ENCODE peak calls at places on chromosomes 16 and 17, in five cellular contexts. X is neuronal stem cell, L is H1, U is H9, S is trophoblast cell. O is an unnamed sample.

GRCh38 chr16:56651586-56651985 is at the start of gene MT1B:
- DNase-seq in X (no peak), U (no peak), S (no peak), L (no peak), O (no peak)

GRCh38 chr16:27455700-27456099 is 53.7 kb downstream of the IL21R start:
- DNase-seq in S (no peak), L (no peak), U (no peak), X (no peak), O (no peak)

GRCh38 chr17:76500074-76500744 is 1.0 kb downstream of the RHBDF2 start:
- DNase-seq in S (no peak), U (no peak), X (no peak), L (no peak), O (no peak)

GRCh38 chr17:10130733-10131132 is 67.7 kb downstream of the GAS7 start:
- DNase-seq in L (no peak), S (no peak), X (no peak), U (no peak), O (no peak)

GRCh38 chr17:79739148-79740062 is 8.7 kb downstream of the ENPP7 start:
- DNase-seq in L (no peak), S (no peak), U (no peak), X (no peak), O (no peak)

GRCh38 chr17:2898255-2898926 is 102.2 kb downstream of the RAP1GAP2 start:
- DNase-seq in U (peak; percentile 45), X (no peak), L (no peak), S (no peak), O (no peak)

GRCh38 chr16:48596326-48596725 is 13.7 kb downstream of the N4BP1 start:
- DNase-seq in L (no peak), X (no peak), U (no peak), S (no peak), O (no peak)

GRCh38 chr17:71440513-71440912 is 680.3 kb upstream of the SOX9 start:
- DNase-seq in U (no peak), S (no peak), L (no peak), X (no peak), O (no peak)

GRCh38 chr16:24045641-24046040 is 209.9 kb downstream of the PRKCB start:
- DNase-seq in X (peak; percentile 32), L (peak; percentile 81), S (no peak), U (peak; percentile 90), O (no peak)

GRCh38 chr16:19874816-19875546 is 9.7 kb downstream of the GPRC5B start:
- DNase-seq in X (no peak), L (no peak), S (no peak), U (no peak), O (no peak)

GRCh38 chr17:74759243-74759801 is 10.9 kb downstream of the NHERF1 start:
- DNase-seq in U (no peak), L (no peak), X (no peak), S (no peak), O (no peak)

GRCh38 chr16:19681637-19682036 is 36.4 kb downstream of the KNOP1 start:
- DNase-seq in S (no peak), X (no peak), L (no peak), U (no peak), O (no peak)

GRCh38 chr16:15450624-15451023 is 16.2 kb downstream of the BMERB1 start:
- DNase-seq in L (no peak), X (no peak), S (no peak), U (no peak), O (no peak)

GRCh38 chr16:56673916-56674315 is 4.3 kb downstream of the MT1H start:
- DNase-seq in U (peak; percentile 67), L (no peak), S (peak; percentile 40), X (no peak), O (peak; percentile 43)

GRCh38 chr16:55711959-55712876 is 56.4 kb downstream of the SLC6A2 start:
- DNase-seq in U (peak; percentile 61), X (peak; percentile 53), S (peak; percentile 58), L (no peak), O (peak; percentile 43)

GRCh38 chr17:37134050-37134449 is 185.3 kb downstream of the AATF start:
- DNase-seq in L (no peak), S (no peak), X (no peak), U (no peak), O (peak; percentile 70)

GRCh38 chr17:67605259-67605912 is 112.3 kb upstream of the NOL11 start:
- DNase-seq in U (no peak), L (no peak), X (no peak), S (no peak), O (no peak)

GRCh38 chr17:65455972-65456343 is 105.5 kb downstream of the AXIN2 start:
- DNase-seq in U (peak; percentile 69), S (no peak), L (peak; percentile 47), X (no peak), O (no peak)

GRCh38 chr16:79635488-79635887 is 35.0 kb upstream of the MAF start:
- DNase-seq in L (no peak), U (no peak), S (no peak), X (no peak), O (no peak)

GRCh38 chr17:15914400-15915165 is 30.3 kb upstream of the ADORA2B start:
- DNase-seq in L (no peak), S (peak; percentile 42), X (no peak), U (no peak), O (peak; percentile 87)

GRCh38 chr17:1871743-1872142 is 41.9 kb downstream of the RPA1 start:
- DNase-seq in X (no peak), S (no peak), U (no peak), L (no peak), O (no peak)

GRCh38 chr16:70402916-70403659 is 35.8 kb downstream of the ST3GAL2 start:
- DNase-seq in L (no peak), U (no peak), X (no peak), S (no peak), O (peak; percentile 43)

GRCh38 chr17:32488177-32488542 is 1.4 kb downstream of the CDK5R1 start:
- DNase-seq in X (no peak), S (no peak), U (no peak), L (no peak), O (no peak)

GRCh38 chr17:59257101-59257500 is 36.8 kb downstream of the GDPD1 start:
- DNase-seq in S (no peak), X (no peak), L (no peak), U (no peak), O (no peak)

GRCh38 chr16:2976201-2976600 is 4.0 kb downstream of the PKMYT1 start:
- DNase-seq in L (no peak), S (no peak), U (no peak), X (no peak), O (no peak)

GRCh38 chr17:31467502-31468256 is 76.2 kb downstream of the RAB11FIP4 start:
- DNase-seq in S (no peak), U (no peak), X (no peak), L (no peak), O (no peak)

GRCh38 chr16:9539346-9539745 is 447.9 kb downstream of the HAPSTR1 start:
- DNase-seq in U (no peak), L (no peak), S (no peak), X (no peak), O (no peak)

GRCh38 chr16:80671281-80671849 is 130.6 kb downstream of the DYNLRB2 start:
- DNase-seq in U (no peak), S (no peak), L (no peak), X (no peak), O (no peak)

GRCh38 chr17:10844667-10845387 is 6.9 kb upstream of the PIRT start:
- DNase-seq in S (peak; percentile 42), X (peak; percentile 58), U (peak; percentile 90), L (peak; percentile 46), O (peak; percentile 57)

GRCh38 chr17:33647976-33648375 is 354.9 kb upstream of the ASIC2 start:
- DNase-seq in S (peak; percentile 22), L (no peak), U (peak; percentile 51), X (peak; percentile 11), O (peak; percentile 37)

GRCh38 chr17:5234645-5235576 is at the start of gene SCIMP:
- DNase-seq in S (no peak), L (no peak), X (no peak), U (no peak), O (no peak)

GRCh38 chr17:10295728-10296343 is 77.0 kb downstream of the MYH13 start:
- DNase-seq in S (peak; percentile 61), U (peak; percentile 83), X (peak; percentile 62), L (peak; percentile 44), O (peak; percentile 75)

GRCh38 chr17:31533546-31534155 is 142.2 kb downstream of the RAB11FIP4 start:
- DNase-seq in U (peak; percentile 79), X (peak; percentile 27), S (peak; percentile 86), L (no peak), O (peak; percentile 49)

GRCh38 chr16:13643412-13643811 is 276.5 kb upstream of the ERCC4 start:
- DNase-seq in L (no peak), X (no peak), S (no peak), U (no peak), O (no peak)

GRCh38 chr17:4220655-4221054 is 43.1 kb downstream of the ANKFY1 start:
- DNase-seq in X (no peak), L (no peak), U (no peak), S (no peak), O (peak; percentile 95)

GRCh38 chr16:28543072-28543471 is 4.3 kb upstream of the NUPR1 start:
- DNase-seq in L (no peak), U (no peak), X (no peak), S (peak; percentile 45), O (no peak)
- H2BK12ac ChIP-seq in L (no peak overlapping the region), U (no peak overlapping the region), X (no peak overlapping the region), S (no peak overlapping the region), O (no peak overlapping the region)

GRCh38 chr17:41392278-41392677 is 5.1 kb downstream of the KRT31 start:
- DNase-seq in X (no peak), U (no peak), L (no peak), S (no peak), O (no peak)
- H2BK12ac ChIP-seq in X (no peak overlapping the region), U (no peak overlapping the region), L (no peak overlapping the region), S (no peak overlapping the region), O (no peak overlapping the region)

GRCh38 chr16:58859958-58860669 is 126.0 kb upstream of the GOT2 start:
- DNase-seq in S (no peak), U (no peak), L (no peak), X (no peak), O (no peak)
- H2BK12ac ChIP-seq in S (no peak overlapping the region), U (no peak overlapping the region), L (peak overlapping the region; percentile 20), X (no peak overlapping the region), O (no peak overlapping the region)

GRCh38 chr17:38710985-38711384 is 5.9 kb downstream of the MLLT6 start:
- DNase-seq in S (no peak), X (no peak), U (peak; percentile 30), L (no peak), O (no peak)

GRCh38 chr17:38713456-38713855 is 8.4 kb downstream of the MLLT6 start:
- DNase-seq in X (no peak), U (peak; percentile 52), S (no peak), L (no peak), O (no peak)

GRCh38 chr17:38710603-38710962 is 5.5 kb downstream of the MLLT6 start:
- DNase-seq in U (no peak), S (no peak), X (no peak), L (no peak), O (no peak)

GRCh38 chr17:38711792-38712571 is 6.9 kb downstream of the MLLT6 start:
- DNase-seq in X (no peak), S (no peak), U (peak; percentile 30), L (no peak), O (no peak)

DNA sequence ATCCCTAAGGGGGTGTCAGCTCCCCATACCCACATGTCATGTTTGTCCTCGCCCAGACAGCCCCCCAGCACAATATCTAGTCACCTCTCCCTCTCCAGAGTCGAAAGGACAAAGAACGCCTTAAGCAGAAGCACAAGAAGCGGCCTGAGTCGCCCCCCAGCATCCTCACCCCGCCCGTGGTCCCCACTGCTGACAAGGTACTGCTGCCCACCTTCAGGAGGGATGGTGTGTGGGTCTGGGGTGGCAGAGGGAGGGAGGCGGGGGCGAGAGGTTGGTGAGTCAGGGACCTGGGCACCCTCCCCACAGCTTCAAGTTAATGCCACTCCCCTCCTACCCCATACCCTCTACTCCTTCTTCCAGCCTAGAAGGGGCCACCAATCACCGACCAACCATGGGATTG is 7.5 kb downstream of the MLLT6 start:
- DNase-seq in L (no peak), X (no peak), S (no peak), U (peak; percentile 27), O (no peak)
- H2BK12ac ChIP-seq in L (peak overlapping the region; percentile 60), X (no peak overlapping the region), S (no peak overlapping the region), U (no peak overlapping the region), O (no peak overlapping the region)